ENCODE peak calls at places on chromosomes 2 and 18, in seven cellular contexts. A, E, N, P, F, H and K are unnamed samples.

GRCh38 chr2:188170356-188170755 is 121.3 kb upstream of the GULP1 start:
- DNase-seq in A (no peak), E (no peak), N (no peak), P (no peak), F (no peak), H (no peak), K (no peak)

GRCh38 chr2:69046221-69046662 is 33.3 kb downstream of the ANTXR1 start:
- DNase-seq in A (peak; percentile 75), E (peak; percentile 65), N (no peak), P (no peak), F (peak; percentile 94), H (no peak), K (no peak)

GRCh38 chr18:68219867-68220266 is 495.0 kb downstream of the TMX3 start:
- DNase-seq in A (peak; percentile 22), E (peak; percentile 32), N (no peak), P (no peak), F (peak; percentile 73), H (no peak), K (no peak)

GRCh38 chr2:187552381-187552780 is 1.9 kb downstream of the TFPI start:
- DNase-seq in A (no peak), E (no peak), N (no peak), P (no peak), F (no peak), H (no peak), K (no peak)

GRCh38 chr2:236711440-236711839 is 141.8 kb downstream of the ACKR3 start:
- DNase-seq in A (peak; percentile 32), E (peak; percentile 40), N (no peak), P (no peak), F (peak; percentile 78), H (no peak), K (peak; percentile 67)

GRCh38 chr18:59009846-59010245 is 129.8 kb upstream of the SEC11C start:
- DNase-seq in A (no peak), E (no peak), N (no peak), P (no peak), F (no peak), H (no peak), K (no peak)

GRCh38 chr2:184346338-184346862 is 251.9 kb upstream of the ZNF804A start:
- DNase-seq in A (no peak), E (no peak), N (no peak), P (no peak), F (peak; percentile 8), H (no peak), K (no peak)

GRCh38 chr2:178363252-178363651 is 87.7 kb downstream of the PRKRA start:
- DNase-seq in A (peak; percentile 37), E (peak; percentile 54), N (no peak), P (no peak), F (peak; percentile 29), H (no peak), K (no peak)

GRCh38 chr18:36828157-36828629 is 609 bp downstream of the TPGS2 start:
- DNase-seq in A (peak; percentile 64), E (peak; percentile 67), N (peak; percentile 69), P (peak; percentile 58), F (peak; percentile 62), H (no peak), K (peak; percentile 68)

GRCh38 chr18:29123706-29124530 is 947.0 kb upstream of the CDH2 start:
- DNase-seq in A (no peak), E (no peak), N (no peak), P (no peak), F (no peak), H (no peak), K (no peak)

GRCh38 chr18:79631096-79631507 is 48.5 kb upstream of the CTDP1 start:
- DNase-seq in A (no peak), E (no peak), N (no peak), P (no peak), F (no peak), H (no peak), K (no peak)

GRCh38 chr2:232983669-232983991 is 29.4 kb downstream of the NGEF start:
- DNase-seq in A (no peak), E (no peak), N (no peak), P (no peak), F (no peak), H (no peak), K (no peak)

GRCh38 chr2:58834404-58834803 is 593.3 kb upstream of the FANCL start:
- DNase-seq in A (peak; percentile 26), E (peak; percentile 66), N (no peak), P (no peak), F (peak; percentile 14), H (peak; percentile 6), K (no peak)

GRCh38 chr2:100905132-100905805 is 85.3 kb downstream of the NPAS2 start:
- DNase-seq in A (no peak), E (no peak), N (no peak), P (no peak), F (no peak), H (no peak), K (no peak)

GRCh38 chr2:84674586-84674985 is 158.3 kb downstream of the DNAH6 start:
- DNase-seq in A (no peak), E (no peak), N (no peak), P (no peak), F (peak; percentile 12), H (no peak), K (no peak)

GRCh38 chr2:149080964-149081363 is 42.5 kb downstream of the LYPD6B start:
- DNase-seq in A (no peak), E (no peak), N (no peak), P (no peak), F (no peak), H (no peak), K (no peak)

GRCh38 chr2:26612522-26613240 is 28.5 kb downstream of the CIB4 start:
- DNase-seq in A (no peak), E (no peak), N (peak; percentile 47), P (peak; percentile 39), F (no peak), H (no peak), K (peak; percentile 79)

GRCh38 chr2:225937625-225938024 is 538.1 kb downstream of the NYAP2 start:
- DNase-seq in A (peak; percentile 6), E (peak; percentile 56), N (no peak), P (no peak), F (peak; percentile 24), H (no peak), K (no peak)

GRCh38 chr18:26511339-26512071 is 36.8 kb downstream of the KCTD1 start:
- DNase-seq in A (no peak), E (no peak), N (no peak), P (no peak), F (no peak), H (no peak), K (no peak)

GRCh38 chr18:44036500-44036899 is 644.2 kb upstream of the SETBP1 start:
- DNase-seq in A (peak; percentile 1), E (peak; percentile 22), N (no peak), P (no peak), F (no peak), H (no peak), K (no peak)

GRCh38 chr2:211333377-211333776 is 777.0 kb downstream of the CPS1 start:
- DNase-seq in A (no peak), E (no peak), N (no peak), P (no peak), F (no peak), H (no peak), K (no peak)

GRCh38 chr18:72672364-72673151 is 128.4 kb upstream of the CBLN2 start:
- DNase-seq in A (peak; percentile 14), E (peak; percentile 22), N (no peak), P (no peak), F (peak; percentile 23), H (peak; percentile 6), K (no peak)

GRCh38 chr2:16546128-16546754 is 119.4 kb downstream of the CYRIA start:
- DNase-seq in A (no peak), E (no peak), N (no peak), P (peak; percentile 20), F (peak; percentile 30), H (no peak), K (no peak)

GRCh38 chr2:65198737-65199136 is 28.9 kb upstream of the ACTR2 start:
- DNase-seq in A (no peak), E (peak; percentile 36), N (peak; percentile 4), P (no peak), F (peak; percentile 28), H (no peak), K (no peak)

GRCh38 chr18:35407871-35408481 is 30.8 kb upstream of the ZNF396 start:
- DNase-seq in A (peak; percentile 71), E (peak; percentile 83), N (peak; percentile 19), P (peak; percentile 74), F (peak; percentile 55), H (peak; percentile 43), K (no peak)

GRCh38 chr2:157443795-157444642 is at the start of gene CYTIP:
- DNase-seq in A (no peak), E (no peak), N (no peak), P (peak; percentile 36), F (no peak), H (peak; percentile 66), K (no peak)

GRCh38 chr18:35524236-35524635 is 26.5 kb upstream of the INO80C start:
- DNase-seq in A (no peak), E (peak; percentile 12), N (no peak), P (no peak), F (no peak), H (no peak), K (peak; percentile 46)

GRCh38 chr2:242015366-242016065 is 146.0 kb downstream of the RTP5 start:
- DNase-seq in A (no peak), E (no peak), N (no peak), P (no peak), F (no peak), H (no peak), K (no peak)